ENCODE peak calls at places on chromosome 3, in eight cellular contexts. O is T-helper 17 cell; B is activated CD8-positive, alpha-beta memory T cell treated with anti-CD3 and anti-CD28 coated beads, Interleukin-2, amount 50 U/mL, for 4 hours; P is Daoy; R is HS-5; S is iris pigment epithelial cell; X is non-pigmented ciliary epithelial cell; I is NCI-H1092 treated with DMSO at 0.1 percent for 48 hours. K is an unnamed sample.

GRCh38 chr3:69174871-69175737 is 52.7 kb upstream of the LMOD3 start:
- DNase-seq in O (no peak), B (no peak), P (no peak), R (no peak), S (peak), X (no peak), I (no peak), K (no peak)

GRCh38 chr3:109559389-109559788 is 222.0 kb upstream of the DPPA4 start:
- DNase-seq in O (no peak), B (no peak), P (no peak), R (no peak), S (peak), X (no peak), I (no peak), K (no peak)

GRCh38 chr3:189363856-189364255 is 192.1 kb downstream of the TPRG1 start:
- DNase-seq in O (no peak), B (no peak), P (peak), R (no peak), S (peak), X (no peak), I (no peak), K (no peak)

GRCh38 chr3:188197388-188197847 is 43.5 kb downstream of the LPP start:
- DNase-seq in O (no peak), B (no peak), P (peak), R (no peak), S (peak), X (no peak), I (no peak), K (no peak)

GRCh38 chr3:65348596-65348995 is 660.8 kb upstream of the ADAMTS9 start:
- DNase-seq in O (no peak), B (no peak), P (no peak), R (no peak), S (peak), X (no peak), I (no peak), K (no peak)

GRCh38 chr3:71495708-71496472 is 87.6 kb downstream of the FOXP1 start:
- DNase-seq in O (no peak), B (no peak), P (peak), R (peak), S (peak), X (peak), I (no peak), K (no peak)

GRCh38 chr3:30693470-30694120 is 87.2 kb downstream of the TGFBR2 start:
- DNase-seq in O (no peak), B (peak), P (peak), R (peak), S (peak), X (peak), I (peak), K (no peak)

GRCh38 chr3:14976317-14976716 is 28.9 kb downstream of the NR2C2 start:
- DNase-seq in O (no peak), B (no peak), P (no peak), R (no peak), S (no peak), X (no peak), I (no peak), K (no peak)

GRCh38 chr3:17183951-17184550 is 299.3 kb downstream of the PLCL2 start:
- DNase-seq in O (no peak), B (no peak), P (peak), R (peak), S (peak), X (no peak), I (no peak), K (no peak)

GRCh38 chr3:153163349-153164008 is 1.5 kb downstream of the RAP2B start:
- DNase-seq in O (no peak), B (no peak), P (no peak), R (no peak), S (no peak), X (no peak), I (no peak), K (no peak)

GRCh38 chr3:138467905-138468304 is 33.5 kb downstream of the ESYT3 start:
- DNase-seq in O (no peak), B (no peak), P (no peak), R (no peak), S (no peak), X (no peak), I (no peak), K (no peak)

GRCh38 chr3:37693791-37694194 is 167.9 kb upstream of the CTDSPL start:
- DNase-seq in O (no peak), B (no peak), P (no peak), R (no peak), S (no peak), X (no peak), I (no peak), K (no peak)

GRCh38 chr3:51123531-51123930 is 261.6 kb upstream of the MANF start:
- DNase-seq in O (no peak), B (no peak), P (no peak), R (no peak), S (no peak), X (no peak), I (no peak), K (no peak)